ENCODE peak calls at places on chromosomes 4 and X, in four cellular contexts. F is H1; O is cardiac muscle cell; A is CD4-positive, CD25-positive, alpha-beta regulatory T cell. B is an unnamed sample.

GRCh38 chr4:97235516-97235915 is 907.8 kb downstream of the STPG2 start:
- DNase-seq in F (no peak), O (no peak), A (no peak), B (no peak)

GRCh38 chr4:76384052-76384451 is 36.9 kb downstream of the CCDC158 start:
- DNase-seq in F (no peak), O (no peak), A (no peak), B (no peak)

GRCh38 chr4:48064349-48064748 is 47.8 kb downstream of the NIPAL1 start:
- DNase-seq in F (no peak), O (no peak), A (no peak), B (no peak)

GRCh38 chrX:71301195-71301924 is at the start of gene ITGB1BP2:
- DNase-seq in F (no peak), O (peak), A (no peak), B (no peak)

GRCh38 chr4:128981377-128981776 is 112.0 kb downstream of the SCLT1 start:
- DNase-seq in F (no peak), O (no peak), A (no peak), B (no peak)

GRCh38 chr4:77229433-77229832 is 72.4 kb downstream of the CCNG2 start:
- DNase-seq in F (no peak), O (no peak), A (no peak), B (no peak)

GRCh38 chr4:120636120-120636630 is 286.4 kb downstream of the PRDM5 start:
- DNase-seq in F (no peak), O (no peak), A (no peak), B (no peak)

GRCh38 chr4:94516067-94516466 is 64.3 kb downstream of the PDLIM5 start:
- DNase-seq in F (no peak), O (no peak), A (no peak), B (no peak)

GRCh38 chr4:41299486-41299885 is 42.8 kb downstream of the UCHL1 start:
- DNase-seq in F (no peak), O (no peak), A (no peak), B (no peak)

GRCh38 chr4:140743194-140743931 is 12.8 kb downstream of the TBC1D9 start:
- DNase-seq in F (no peak), O (peak), A (no peak), B (peak)

GRCh38 chrX:47170861-47171692 is 22.6 kb upstream of the UBA1 start:
- DNase-seq in F (no peak), O (no peak), A (no peak), B (no peak)
- H3K4me3 ChIP-seq in F (no peak), O (no peak), A (no peak), B (no peak)

GRCh38 chr4:54683616-54684346 is 26.0 kb downstream of the KIT start:
- DNase-seq in F (no peak), O (peak), A (peak), B (peak)
- H3K4me3 ChIP-seq in F (no peak), O (no peak), A (no peak), B (no peak)

DNA sequence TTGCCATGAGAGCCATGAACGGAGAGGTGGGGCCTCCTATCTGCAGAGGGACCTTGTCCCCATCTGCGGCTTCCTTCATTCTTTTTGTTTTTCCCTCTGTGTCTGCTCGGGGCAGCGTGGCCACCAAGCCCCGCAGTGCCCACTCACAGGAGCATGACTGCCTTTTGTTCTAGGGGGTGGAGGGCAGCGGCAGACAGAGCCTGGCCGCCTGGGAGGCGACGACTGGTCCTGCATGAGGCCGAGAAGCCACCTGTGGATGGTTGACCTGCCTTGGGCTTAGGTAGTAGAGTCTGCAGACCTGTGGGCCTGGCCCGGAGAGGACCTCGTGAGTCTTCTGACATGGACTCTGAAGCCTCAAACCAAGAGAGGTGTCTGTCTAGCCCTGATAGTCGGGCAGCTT is 1.4 kb downstream of the RBM3 start:
- DNase-seq in F (no peak), O (no peak), A (no peak), B (no peak)
- H3K4me3 ChIP-seq in F (peak), O (peak), A (peak), B (peak)

DNA sequence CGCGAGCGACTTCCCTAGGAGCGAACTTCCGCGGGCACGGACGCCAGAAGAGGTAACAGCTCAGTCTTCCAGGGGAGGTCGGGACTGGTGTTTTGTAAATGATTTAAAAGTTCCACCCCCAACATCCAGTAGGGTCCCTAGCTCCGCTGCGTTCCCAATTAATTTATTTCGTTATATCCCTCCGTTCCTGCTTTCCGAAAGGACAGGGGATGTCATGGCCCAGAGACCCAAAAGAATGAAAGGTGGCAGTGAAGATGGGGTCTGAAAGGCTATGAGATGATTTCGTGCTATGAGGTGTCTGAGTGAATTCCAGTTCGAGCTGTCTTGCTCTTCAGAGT is 373 bp upstream of the SMIM43 start:
- DNase-seq in F (no peak), O (no peak), A (no peak), B (no peak)
- H3K4me3 ChIP-seq in F (peak), O (peak), A (no peak), B (peak)

GRCh38 chrX:32538554-32538953 is 672.8 kb downstream of the DMD start:
- DNase-seq in F (no peak), O (no peak), A (no peak), B (no peak)
- H3K4me3 ChIP-seq in F (no peak), O (no peak), A (no peak), B (no peak)

GRCh38 chr4:53174824-53175223 is 191.0 kb downstream of the SCFD2 start:
- DNase-seq in F (no peak), O (no peak), A (no peak), B (no peak)
- H3K4me3 ChIP-seq in F (no peak), O (no peak), A (no peak), B (no peak)